ENCODE peak calls at places on chromosomes 5 and 9, in eight cellular contexts. U is lung; A is breast epithelium; Q is heart right ventricle; R is upper lobe of left lung; Y is GM23338; H is CD8-positive, alpha-beta memory T cell; E is ascending aorta. C is an unnamed sample.
A peak's percentile ranks its signal among the peaks of the same experiment; 100 is the strongest.

GRCh38 chr9:130536594-130537215 is 42.7 kb upstream of the FUBP3 start:
- DNase-seq in U (no peak), A (no peak), Q (no peak), R (no peak), Y (no peak), H (no peak), E (no peak), C (no peak)

GRCh38 chr9:137924169-137924568 is 46.6 kb downstream of the CACNA1B start:
- DNase-seq in U (no peak), A (no peak), Q (no peak), R (no peak), Y (no peak), H (no peak), E (no peak), C (no peak)

GRCh38 chr5:26568316-26568715 is 470.1 kb downstream of the CDH9 start:
- DNase-seq in U (no peak), A (no peak), Q (no peak), R (no peak), Y (no peak), H (no peak), E (no peak), C (no peak)

GRCh38 chr9:33517373-33517772 is 6.7 kb upstream of the ANKRD18B start:
- DNase-seq in U (no peak), A (no peak), Q (no peak), R (no peak), Y (peak; percentile 34), H (no peak), E (no peak), C (no peak)

GRCh38 chr5:73801736-73802135 is 175.7 kb downstream of the ARHGEF28 start:
- DNase-seq in U (no peak), A (no peak), Q (no peak), R (no peak), Y (no peak), H (no peak), E (no peak), C (no peak)

GRCh38 chr5:130652178-130652577 is 512.9 kb downstream of the HINT1 start:
- DNase-seq in U (no peak), A (no peak), Q (no peak), R (no peak), Y (no peak), H (no peak), E (no peak), C (no peak)

GRCh38 chr5:86838078-86838477 is 220.3 kb downstream of the COX7C start:
- DNase-seq in U (no peak), A (no peak), Q (no peak), R (no peak), Y (no peak), H (no peak), E (no peak), C (no peak)

GRCh38 chr9:12856608-12857007 is 81.8 kb downstream of the LURAP1L start:
- DNase-seq in U (no peak), A (no peak), Q (no peak), R (no peak), Y (peak; percentile 78), H (no peak), E (no peak), C (no peak)

GRCh38 chr9:115443890-115444289 is 325.9 kb upstream of the TNC start:
- DNase-seq in U (no peak), A (no peak), Q (no peak), R (no peak), Y (no peak), H (no peak), E (no peak), C (no peak)

GRCh38 chr5:32712463-32713395 is 1.6 kb downstream of the NPR3 start:
- DNase-seq in U (no peak), A (no peak), Q (no peak), R (no peak), Y (peak; percentile 59), H (no peak), E (no peak), C (no peak)

GRCh38 chr9:111412280-111412679 is 71.9 kb downstream of the ECPAS start:
- DNase-seq in U (no peak), A (no peak), Q (no peak), R (no peak), Y (no peak), H (no peak), E (no peak), C (no peak)

GRCh38 chr5:174523311-174524159 is 200.8 kb upstream of the MSX2 start:
- DNase-seq in U (no peak), A (no peak), Q (no peak), R (no peak), Y (no peak), H (no peak), E (no peak), C (no peak)

GRCh38 chr5:169273451-169273850 is 27.5 kb downstream of the SLIT3 start:
- DNase-seq in U (no peak), A (no peak), Q (no peak), R (no peak), Y (no peak), H (no peak), E (no peak), C (no peak)

GRCh38 chr5:96144289-96144688 is 182.6 kb upstream of the ELL2 start:
- DNase-seq in U (no peak), A (no peak), Q (no peak), R (no peak), Y (peak; percentile 94), H (no peak), E (no peak), C (no peak)

GRCh38 chr5:95895771-95896170 is 65.9 kb downstream of the ELL2 start:
- DNase-seq in U (no peak), A (no peak), Q (no peak), R (no peak), Y (peak; percentile 65), H (no peak), E (no peak), C (no peak)

GRCh38 chr9:98943682-98944129 is at the start of gene COL15A1:
- DNase-seq in U (no peak), A (no peak), Q (no peak), R (no peak), Y (peak; percentile 75), H (no peak), E (no peak), C (no peak)

GRCh38 chr9:15942806-15943424 is 390.1 kb downstream of the CCDC171 start:
- DNase-seq in U (no peak), A (no peak), Q (no peak), R (no peak), Y (peak; percentile 27), H (no peak), E (no peak), C (no peak)

GRCh38 chr5:159768243-159768642 is 148.0 kb upstream of the ADRA1B start:
- DNase-seq in U (no peak), A (no peak), Q (no peak), R (no peak), Y (peak; percentile 93), H (no peak), E (no peak), C (no peak)

GRCh38 chr5:129079496-129079895 is 15.1 kb upstream of the ISOC1 start:
- DNase-seq in U (no peak), A (no peak), Q (no peak), R (no peak), Y (no peak), H (no peak), E (no peak), C (no peak)

GRCh38 chr5:143086851-143087637 is 316.4 kb downstream of the NR3C1 start:
- DNase-seq in U (no peak), A (no peak), Q (no peak), R (no peak), Y (peak; percentile 35), H (no peak), E (no peak), C (no peak)

GRCh38 chr5:124001216-124001615 is 489.2 kb downstream of the CSNK1G3 start:
- DNase-seq in U (no peak), A (no peak), Q (no peak), R (no peak), Y (peak; percentile 1), H (no peak), E (no peak), C (no peak)

GRCh38 chr9:88947581-88948573 is 43.4 kb upstream of the S1PR3 start:
- DNase-seq in U (no peak), A (no peak), Q (no peak), R (no peak), Y (no peak), H (no peak), E (no peak), C (no peak)

GRCh38 chr5:161847896-161848510 is at the start of gene GABRA1:
- DNase-seq in U (no peak), A (no peak), Q (no peak), R (no peak), Y (peak; percentile 76), H (no peak), E (no peak), C (no peak)

GRCh38 chr9:36925033-36925432 is 109.0 kb downstream of the PAX5 start:
- DNase-seq in U (no peak), A (no peak), Q (no peak), R (no peak), Y (no peak), H (no peak), E (no peak), C (no peak)

GRCh38 chr5:56475689-56476486 is 242.8 kb upstream of the ANKRD55 start:
- DNase-seq in U (no peak), A (no peak), Q (no peak), R (no peak), Y (no peak), H (no peak), E (no peak), C (no peak)

GRCh38 chr5:111618644-111619271 is 106.4 kb upstream of the STARD4 start:
- DNase-seq in U (no peak), A (no peak), Q (no peak), R (no peak), Y (no peak), H (no peak), E (no peak), C (no peak)

GRCh38 chr9:116286287-116286686 is 132.7 kb downstream of the PAPPA start:
- DNase-seq in U (no peak), A (no peak), Q (no peak), R (no peak), Y (peak; percentile 92), H (no peak), E (no peak), C (no peak)

GRCh38 chr9:112533660-112534059 is 47.0 kb downstream of the KIAA1958 start:
- DNase-seq in U (no peak), A (no peak), Q (no peak), R (no peak), Y (no peak), H (no peak), E (no peak), C (no peak)
- H3K4me1 ChIP-seq in U (no peaks in the 10 kb centered on the region), A (no peaks in the 10 kb centered on the region), Q (peaks cover 25% of the 10 kb centered on the region), R (no peaks in the 10 kb centered on the region), Y (peaks cover 6% of the 10 kb centered on the region), H (no peaks in the 10 kb centered on the region), E (no peaks in the 10 kb centered on the region), C (no peaks in the 10 kb centered on the region)

GRCh38 chr9:84153885-84154284 is 173.3 kb downstream of the RMI1 start:
- DNase-seq in U (no peak), A (no peak), Q (no peak), R (no peak), Y (no peak), H (no peak), E (no peak), C (no peak)
- H3K27me3 ChIP-seq in U (no peaks in the 10 kb centered on the region), A (no peaks in the 10 kb centered on the region), Q (no peaks in the 10 kb centered on the region), R (no peaks in the 10 kb centered on the region), Y (peaks cover 69% of the 10 kb centered on the region), H (no peaks in the 10 kb centered on the region), E (no peaks in the 10 kb centered on the region), C (no peaks in the 10 kb centered on the region)

GRCh38 chr5:16666861-16667481 is 50.2 kb upstream of the RETREG1 start:
- DNase-seq in U (no peak), A (no peak), Q (peak; percentile 60), R (no peak), Y (peak; percentile 17), H (no peak), E (no peak), C (no peak)
- H3K36me3 ChIP-seq in U (no peaks in the 10 kb centered on the region), A (no peaks in the 10 kb centered on the region), Q (peaks cover 57% of the 10 kb centered on the region), R (peaks cover 45% of the 10 kb centered on the region), Y (peaks cover 64% of the 10 kb centered on the region), H (no peaks in the 10 kb centered on the region), E (no peaks in the 10 kb centered on the region), C (no peaks in the 10 kb centered on the region)

GRCh38 chr5:77012601-77013000 is 17.6 kb upstream of the AGGF1 start:
- DNase-seq in U (no peak), A (no peak), Q (no peak), R (no peak), Y (no peak), H (no peak), E (no peak), C (no peak)
- H3K4me1 ChIP-seq in U (no peaks in the 10 kb centered on the region), A (no peaks in the 10 kb centered on the region), Q (no peaks in the 10 kb centered on the region), R (no peaks in the 10 kb centered on the region), Y (no peaks in the 10 kb centered on the region), H (no peaks in the 10 kb centered on the region), E (no peaks in the 10 kb centered on the region), C (no peaks in the 10 kb centered on the region)

C was measured in effector memory CD4-positive, alpha-beta T cell.